ENCODE peak calls at places on chromosomes 5 and 9, in five cellular contexts. J is A673; E is activated CD8-positive, alpha-beta T cell treated with anti-CD3 and anti-CD28 coated beads for 36 hours; O is stimulated activated CD4-positive, alpha-beta T cell treated with anti-CD3 and anti-CD28 coated beads, Interleukin-15, amount 100 ng/mL, for 24 hours; G is nucleus accumbens. B is an unnamed sample.

GRCh38 chr9:112644449-112644965 is 73.4 kb downstream of the INIP start:
- DNase-seq in E (no peak), O (no peak), J (no peak), G (no peak), B (no peak)

GRCh38 chr9:38263534-38263933 is 129.0 kb upstream of the ALDH1B1 start:
- DNase-seq in G (no peak), J (peak), E (no peak), O (no peak), B (no peak)

GRCh38 chr9:114072181-114073140 is 5.6 kb downstream of the AMBP start:
- DNase-seq in E (no peak), O (no peak), J (peak), G (no peak), B (no peak)

GRCh38 chr5:172405226-172405625 is 49.1 kb downstream of the SH3PXD2B start:
- DNase-seq in O (no peak), E (no peak), G (no peak), J (no peak), B (no peak)

GRCh38 chr5:89016741-89017312 is 133.8 kb upstream of the MEF2C start:
- DNase-seq in G (no peak), O (no peak), J (no peak), E (no peak), B (no peak)

GRCh38 chr9:94014066-94014654 is 59.0 kb upstream of the BARX1 start:
- DNase-seq in J (peak), O (no peak), E (no peak), G (no peak), B (peak)

GRCh38 chr5:176716320-176716719 is 69.0 kb downstream of the TSPAN17 start:
- DNase-seq in G (no peak), O (no peak), E (no peak), J (peak), B (no peak)

GRCh38 chr9:129491486-129491855 is 129.4 kb downstream of the C9orf50 start:
- DNase-seq in O (no peak), E (no peak), G (no peak), J (no peak), B (no peak)

GRCh38 chr5:156947933-156948332 is 15.1 kb downstream of the TIMD4 start:
- DNase-seq in E (peak), J (no peak), O (peak), G (no peak), B (no peak)

GRCh38 chr9:5513966-5514365 is 3.6 kb downstream of the PDCD1LG2 start:
- DNase-seq in J (no peak), E (no peak), G (no peak), O (no peak), B (no peak)

GRCh38 chr9:131019387-131020239 is 10.6 kb downstream of the LAMC3 start:
- DNase-seq in J (peak), O (no peak), G (no peak), E (no peak), B (no peak)

GRCh38 chr9:22817181-22817580 is 370.6 kb downstream of the DMRTA1 start:
- DNase-seq in J (no peak), O (no peak), E (no peak), G (no peak), B (no peak)

GRCh38 chr5:178793156-178793555 is 62.7 kb upstream of the ZNF354A start:
- DNase-seq in O (peak), J (peak), G (no peak), E (peak), B (no peak)

GRCh38 chr5:136192015-136192525 is 892 bp downstream of the SMIM32 start:
- DNase-seq in J (no peak), O (no peak), E (no peak), G (no peak), B (no peak)

GRCh38 chr5:126865299-126865698 is 88.4 kb downstream of the LMNB1 start:
- DNase-seq in E (no peak), G (no peak), O (no peak), J (no peak), B (no peak)

GRCh38 chr5:147892696-147893296 is 13.5 kb downstream of the C5orf46 start:
- DNase-seq in E (no peak), G (no peak), J (no peak), O (no peak), B (no peak)

GRCh38 chr9:33791117-33791516 is 4.2 kb upstream of the PRSS3 start:
- DNase-seq in O (no peak), J (peak), G (no peak), E (no peak), B (no peak)

GRCh38 chr5:128536861-128537305 is 1.2 kb downstream of the FBN2 start:
- DNase-seq in E (no peak), G (no peak), O (no peak), J (no peak), B (no peak)

GRCh38 chr5:72624641-72625236 is 117.5 kb upstream of the ZNF366 start:
- DNase-seq in O (no peak), G (no peak), J (peak), E (no peak), B (no peak)

GRCh38 chr5:158471179-158471924 is 612.4 kb upstream of the CLINT1 start:
- DNase-seq in E (no peak), O (no peak), G (no peak), J (no peak), B (no peak)

GRCh38 chr5:159022178-159022556 is 77.5 kb downstream of the EBF1 start:
- DNase-seq in J (peak), G (no peak), E (no peak), O (no peak), B (no peak)

GRCh38 chr9:2621678-2622360 is at the start of gene VLDLR:
- DNase-seq in E (peak), O (peak), G (peak), J (peak), B (peak)

GRCh38 chr9:120345379-120345778 is 234.6 kb downstream of the CDK5RAP2 start:
- DNase-seq in E (no peak), J (no peak), O (no peak), G (no peak), B (no peak)

GRCh38 chr5:6472792-6473191 is 24.1 kb downstream of the UBE2QL1 start:
- DNase-seq in E (no peak), J (no peak), G (no peak), O (no peak), B (no peak)

GRCh38 chr5:56658972-56659371 is 156.4 kb upstream of the MAP3K1 start:
- DNase-seq in G (no peak), E (no peak), O (no peak), J (no peak), B (peak)